ENCODE peak calls at places on chromosomes 5 and 9, in six cellular contexts. X, M, H, V, R and P are unnamed samples.
A peak's percentile ranks its signal among the peaks of the same experiment; 100 is the strongest.

GRCh38 chr5:35851282-35851681 is 5.4 kb upstream of the IL7R start:
- ATAC-seq in X (no peak), M (no peak), H (no peak), V (no peak), R (no peak), P (no peak)

GRCh38 chr5:163496286-163496685 is 9.1 kb upstream of the MAT2B start:
- ATAC-seq in X (no peak), M (no peak), H (no peak), V (no peak), R (no peak), P (no peak)

GRCh38 chr9:131308452-131308851 is 18.9 kb downstream of the PLPP7 start:
- ATAC-seq in X (no peak), M (no peak), H (no peak), V (no peak), R (no peak), P (no peak)

GRCh38 chr5:58847041-58847440 is 264.2 kb downstream of the RAB3C start:
- ATAC-seq in X (no peak), M (no peak), H (no peak), V (no peak), R (no peak), P (no peak)

GRCh38 chr5:159359408-159359807 is 29.1 kb upstream of the IL12B start:
- ATAC-seq in X (peak; percentile 52), M (no peak), H (no peak), V (no peak), R (no peak), P (no peak)

GRCh38 chr5:8848997-8849585 is 696.8 kb downstream of the SEMA5A start:
- ATAC-seq in X (no peak), M (no peak), H (no peak), V (no peak), R (no peak), P (no peak)

GRCh38 chr5:122312670-122312988 is 592 bp downstream of the SNCAIP start:
- ATAC-seq in X (peak; percentile 22), M (peak; percentile 7), H (peak; percentile 45), V (peak; percentile 76), R (peak; percentile 25), P (peak; percentile 62)

GRCh38 chr5:119795768-119796167 is 166.4 kb downstream of the FAM170A start:
- ATAC-seq in X (no peak), M (no peak), H (no peak), V (no peak), R (no peak), P (no peak)

GRCh38 chr5:177425196-177425800 is 1.2 kb upstream of the GRK6 start:
- ATAC-seq in X (no peak), M (no peak), H (no peak), V (no peak), R (no peak), P (no peak)

GRCh38 chr9:13718539-13718938 is 439.0 kb upstream of the MPDZ start:
- ATAC-seq in X (no peak), M (no peak), H (no peak), V (no peak), R (no peak), P (no peak)

GRCh38 chr5:143245929-143246561 is 157.4 kb downstream of the NR3C1 start:
- ATAC-seq in X (no peak), M (peak; percentile 87), H (no peak), V (peak; percentile 86), R (peak; percentile 88), P (peak; percentile 28)
- TF ChIP-seq EP300 in X (no peak), M (peak; percentile 73), H (no peak), V (no peak), R (peak; percentile 68), P (no peak)

GRCh38 chr5:39013938-39014337 is 60.3 kb downstream of the RICTOR start:
- ATAC-seq in X (no peak), M (no peak), H (no peak), V (no peak), R (no peak), P (no peak)
- H3K27ac ChIP-seq in X (no peak overlapping the region), M (no peak overlapping the region), H (no peak overlapping the region), V (no peak overlapping the region), R (no peak overlapping the region), P (peak overlapping the region; percentile 67)

DNA sequence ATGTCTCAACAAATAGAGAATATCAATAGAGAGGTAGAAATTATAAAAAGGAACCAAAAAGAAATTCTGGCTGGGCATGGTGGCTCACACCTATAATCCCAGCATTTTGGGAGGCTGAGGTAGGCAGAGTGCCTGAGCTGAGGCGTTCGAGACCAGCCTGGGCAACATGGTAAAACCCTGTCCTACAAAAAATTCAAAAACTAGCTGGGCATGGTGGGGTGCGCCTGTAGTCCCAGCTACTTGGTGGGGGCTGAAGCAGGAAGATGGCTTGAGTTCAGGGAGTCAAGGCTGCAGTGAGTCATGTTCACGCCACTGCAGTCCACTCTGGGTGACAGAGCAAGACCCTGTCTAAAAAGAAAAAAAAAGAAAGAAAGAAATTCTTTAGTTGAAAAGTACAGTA is 24.9 kb downstream of the IPPK start:
- ATAC-seq in X (no peak), M (no peak), H (no peak), V (no peak), R (no peak), P (no peak)
- TF ChIP-seq EP300 in X (no peak), M (no peak), H (no peak), V (no peak), R (no peak), P (no peak)

DNA sequence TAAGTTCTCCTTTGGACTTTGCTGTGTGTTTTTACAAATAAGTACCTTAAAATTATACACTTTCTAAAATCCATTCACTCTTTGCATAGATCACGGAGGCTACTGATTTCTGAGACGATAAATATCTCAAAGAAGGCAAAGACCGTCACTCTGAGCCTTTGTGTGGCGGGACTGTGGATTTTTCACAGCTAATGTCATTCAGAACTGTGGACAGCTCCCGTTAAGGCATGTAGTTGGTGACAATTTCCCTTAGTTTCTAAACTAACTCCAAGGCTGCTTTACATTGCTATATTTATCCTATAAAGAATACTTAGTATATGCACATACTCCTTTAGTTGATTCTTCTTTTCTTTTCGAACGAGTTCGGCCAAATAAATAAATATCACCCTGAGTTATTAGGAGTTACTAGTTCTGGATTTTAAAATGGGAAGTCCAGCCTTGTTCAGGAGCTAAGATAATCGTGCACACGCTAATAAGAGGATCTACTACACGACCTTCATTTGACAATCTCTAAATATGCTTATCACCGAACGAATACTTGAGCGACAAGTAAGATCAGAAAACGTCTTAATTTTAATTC is 1.8 kb downstream of the HCN1 start:
- ATAC-seq in X (no peak), M (no peak), H (no peak), V (no peak), R (no peak), P (no peak)
- H3K27ac ChIP-seq in X (no peak overlapping the region), M (no peak overlapping the region), H (no peak overlapping the region), V (no peak overlapping the region), R (no peak overlapping the region), P (no peak overlapping the region)

DNA sequence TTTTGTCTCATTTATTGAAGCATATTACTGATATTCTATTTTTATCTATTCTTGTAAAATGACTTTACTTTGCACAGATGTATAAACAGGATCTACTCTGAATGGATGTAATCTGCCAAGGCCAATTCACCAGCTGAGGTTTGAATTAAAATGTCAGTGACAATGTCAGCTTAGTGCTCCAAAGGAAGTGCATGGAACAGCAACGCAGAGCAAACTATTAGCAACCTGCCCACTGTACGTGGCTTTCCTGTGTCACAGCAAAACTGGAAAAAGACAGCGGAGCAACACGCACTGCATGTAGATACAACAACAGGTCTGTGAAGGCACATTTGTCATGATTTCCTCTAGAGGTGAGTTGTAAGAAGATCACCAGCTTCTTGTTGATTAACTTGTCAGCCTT is 409.4 kb downstream of the MED10 start:
- ATAC-seq in X (no peak), M (no peak), H (no peak), V (no peak), R (no peak), P (no peak)
- TF ChIP-seq EP300 in X (no peak), M (no peak), H (no peak), V (no peak), R (no peak), P (no peak)

DNA sequence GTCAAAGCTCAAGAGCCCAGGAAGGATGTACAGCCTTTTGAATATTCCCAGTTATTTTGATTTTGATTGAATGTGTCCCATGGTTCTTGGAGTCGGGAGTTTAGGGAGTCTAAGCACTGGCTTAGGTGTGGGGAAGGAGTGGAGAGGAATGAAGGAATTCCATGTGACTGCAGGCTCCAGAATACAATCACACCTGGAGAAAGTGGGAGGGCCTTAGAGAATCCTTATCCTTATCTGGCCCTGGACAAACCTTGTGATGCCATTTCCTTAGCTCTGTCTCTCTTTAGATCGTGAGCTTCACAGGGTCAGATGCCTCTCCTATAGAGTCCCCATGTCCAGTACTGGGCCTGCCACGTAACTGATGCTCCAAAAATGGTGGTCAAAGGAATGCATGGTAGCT is 4.2 kb upstream of the EEIG1 start:
- ATAC-seq in X (no peak), M (no peak), H (no peak), V (no peak), R (no peak), P (no peak)
- H3K27ac ChIP-seq in X (no peak overlapping the region), M (peak overlapping the region; percentile 2), H (no peak overlapping the region), V (no peak overlapping the region), R (no peak overlapping the region), P (no peak overlapping the region)

GRCh38 chr9:75876999-75877647 is 13.3 kb upstream of the PCSK5 start:
- ATAC-seq in X (no peak), M (no peak), H (no peak), V (no peak), R (no peak), P (no peak)
- TF ChIP-seq EP300 in X (no peak), M (no peak), H (no peak), V (no peak), R (no peak), P (no peak)

GRCh38 chr5:133366438-133366837 is 245.9 kb downstream of the FSTL4 start:
- ATAC-seq in X (no peak), M (no peak), H (no peak), V (no peak), R (no peak), P (no peak)

GRCh38 chr5:133363807-133364587 is 248.3 kb downstream of the FSTL4 start:
- ATAC-seq in X (no peak), M (no peak), H (no peak), V (no peak), R (no peak), P (no peak)

GRCh38 chr5:133365326-133365725 is 247.0 kb downstream of the FSTL4 start:
- ATAC-seq in X (peak; percentile 51), M (no peak), H (no peak), V (no peak), R (no peak), P (no peak)

GRCh38 chr5:133365738-133366137 is 246.6 kb downstream of the FSTL4 start:
- ATAC-seq in X (no peak), M (no peak), H (no peak), V (no peak), R (no peak), P (no peak)

DNA sequence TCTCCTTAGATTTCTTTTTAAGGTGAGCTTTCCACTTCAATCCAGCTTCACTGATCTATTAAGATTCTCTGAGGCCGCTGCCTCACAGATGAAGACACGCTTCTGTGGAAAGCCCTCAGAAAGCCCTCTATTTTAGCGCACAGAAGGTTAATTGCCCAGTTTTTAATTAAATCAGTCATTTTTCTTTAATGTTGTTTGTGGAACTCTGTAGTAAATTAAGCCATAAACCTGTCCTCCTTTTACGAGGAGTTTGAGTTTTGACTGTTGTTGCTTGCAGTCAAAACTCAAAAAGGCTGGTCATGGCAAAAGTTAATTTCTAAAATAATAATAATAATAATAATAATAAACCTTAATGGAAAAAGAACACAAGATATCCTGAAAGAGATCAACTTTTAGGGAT is 247.4 kb downstream of the FSTL4 start:
- ATAC-seq in X (no peak), M (no peak), H (no peak), V (no peak), R (no peak), P (no peak)
- H3K27ac ChIP-seq in X (no peak overlapping the region), M (no peak overlapping the region), H (no peak overlapping the region), V (no peak overlapping the region), R (no peak overlapping the region), P (no peak overlapping the region)

GRCh38 chr5:91383027-91383955 is at the start of gene ARRDC3:
- ATAC-seq in X (peak; percentile 69), M (peak; percentile 80), H (peak; percentile 89), V (peak; percentile 86), R (peak; percentile 64), P (peak; percentile 80)
- TF ChIP-seq EP300 in X (no peak), M (no peak), H (no peak), V (no peak), R (peak; percentile 23), P (no peak)